ENCODE peak calls at places on chromosomes 1 and 21, in seven cellular contexts. V is CD4-positive, alpha-beta T cell; P is PC-3; W is fibroblast of villous mesenchyme; C is fibroblast of the aortic adventitia; Z is colonic mucosa; Y is cardiac muscle cell. D is an unnamed sample.

GRCh38 chr1:36464605-36465393 is 615 bp upstream of the MRPS15 start:
- DNase-seq in V (no peak), P (no peak), W (no peak), C (no peak), Z (no peak), Y (no peak), D (no peak)

GRCh38 chr1:154493276-154493675 is 8.7 kb upstream of the TDRD10 start:
- DNase-seq in V (no peak), P (no peak), W (no peak), C (no peak), Z (no peak), Y (no peak), D (no peak)

GRCh38 chr1:110505596-110505995 is 13.4 kb downstream of the KCNA10 start:
- DNase-seq in V (no peak), P (no peak), W (no peak), C (no peak), Z (no peak), Y (no peak), D (no peak)

GRCh38 chr1:156082111-156083091 is at the start of gene MEX3A:
- DNase-seq in V (peak), P (peak), W (peak), C (peak), Z (peak), Y (peak), D (peak)

GRCh38 chr21:15036189-15036588 is 28.6 kb downstream of the NRIP1 start:
- DNase-seq in V (no peak), P (no peak), W (no peak), C (no peak), Z (no peak), Y (no peak), D (no peak)

GRCh38 chr1:19559641-19560040 is 74.3 kb upstream of the CAPZB start:
- DNase-seq in V (no peak), P (peak), W (peak), C (peak), Z (no peak), Y (peak), D (no peak)

GRCh38 chr21:25342811-25343210 is 264.5 kb downstream of the MRPL39 start:
- DNase-seq in V (no peak), P (no peak), W (no peak), C (peak), Z (no peak), Y (peak), D (no peak)

GRCh38 chr1:151512801-151513625 is 1.8 kb downstream of the CGN start:
- DNase-seq in V (no peak), P (peak), W (no peak), C (no peak), Z (peak), Y (no peak), D (no peak)

GRCh38 chr1:157137773-157138219 is 399 bp downstream of the ETV3 start:
- DNase-seq in V (no peak), P (no peak), W (no peak), C (no peak), Z (no peak), Y (no peak), D (no peak)

GRCh38 chr1:7679159-7679872 is 91.8 kb upstream of the VAMP3 start:
- DNase-seq in V (no peak), P (no peak), W (no peak), C (no peak), Z (no peak), Y (no peak), D (no peak)

GRCh38 chr21:27480841-27481261 is 514.0 kb upstream of the ADAMTS5 start:
- DNase-seq in V (no peak), P (peak), W (peak), C (peak), Z (no peak), Y (peak), D (no peak)

GRCh38 chr1:37308571-37308960 is 165.8 kb upstream of the ZC3H12A start:
- DNase-seq in V (no peak), P (no peak), W (no peak), C (no peak), Z (no peak), Y (no peak), D (no peak)

GRCh38 chr1:234836786-234837185 is 226.8 kb upstream of the IRF2BP2 start:
- DNase-seq in V (no peak), P (no peak), W (no peak), C (no peak), Z (no peak), Y (no peak), D (no peak)

GRCh38 chr1:97041011-97041410 is 319.4 kb downstream of the PTBP2 start:
- DNase-seq in V (no peak), P (no peak), W (peak), C (no peak), Z (no peak), Y (no peak), D (no peak)

GRCh38 chr1:173478099-173478555 is 992 bp downstream of the PRDX6 start:
- DNase-seq in V (no peak), P (peak), W (peak), C (peak), Z (peak), Y (peak), D (no peak)

GRCh38 chr1:8776104-8776503 is 41.3 kb downstream of the RERE start:
- DNase-seq in V (no peak), P (no peak), W (no peak), C (no peak), Z (no peak), Y (no peak), D (no peak)

DNA sequence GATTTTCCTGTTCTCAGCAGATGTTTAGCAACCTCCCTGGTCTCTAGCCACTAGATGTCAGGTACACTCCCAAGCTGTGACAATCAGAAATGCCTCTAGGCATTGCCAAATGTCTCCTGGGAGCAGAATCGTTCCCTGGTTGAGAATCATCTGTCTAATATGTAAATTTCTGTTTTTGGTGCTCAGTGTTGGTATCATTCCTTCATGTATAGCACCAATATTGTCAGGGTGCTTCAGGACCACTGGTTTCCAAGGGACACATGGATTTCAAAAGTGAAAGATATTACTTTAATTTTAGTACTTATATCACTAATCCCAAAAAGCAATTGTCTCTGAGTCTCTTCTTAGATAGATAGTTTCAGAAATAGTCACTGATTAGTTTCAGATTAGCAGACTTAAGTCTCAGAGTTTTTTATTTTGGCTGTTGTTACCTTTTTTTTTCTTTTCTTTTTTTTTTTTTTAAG is 160.1 kb downstream of the PTPRC start:
- DNase-seq in V (no peak), P (peak), W (no peak), C (no peak), Z (no peak), Y (no peak), D (no peak)
- TF ChIP-seq CTCF in V (no peak), P (no peak), W (peak), C (no peak), Z (no peak), Y (no peak), D (peak)

DNA sequence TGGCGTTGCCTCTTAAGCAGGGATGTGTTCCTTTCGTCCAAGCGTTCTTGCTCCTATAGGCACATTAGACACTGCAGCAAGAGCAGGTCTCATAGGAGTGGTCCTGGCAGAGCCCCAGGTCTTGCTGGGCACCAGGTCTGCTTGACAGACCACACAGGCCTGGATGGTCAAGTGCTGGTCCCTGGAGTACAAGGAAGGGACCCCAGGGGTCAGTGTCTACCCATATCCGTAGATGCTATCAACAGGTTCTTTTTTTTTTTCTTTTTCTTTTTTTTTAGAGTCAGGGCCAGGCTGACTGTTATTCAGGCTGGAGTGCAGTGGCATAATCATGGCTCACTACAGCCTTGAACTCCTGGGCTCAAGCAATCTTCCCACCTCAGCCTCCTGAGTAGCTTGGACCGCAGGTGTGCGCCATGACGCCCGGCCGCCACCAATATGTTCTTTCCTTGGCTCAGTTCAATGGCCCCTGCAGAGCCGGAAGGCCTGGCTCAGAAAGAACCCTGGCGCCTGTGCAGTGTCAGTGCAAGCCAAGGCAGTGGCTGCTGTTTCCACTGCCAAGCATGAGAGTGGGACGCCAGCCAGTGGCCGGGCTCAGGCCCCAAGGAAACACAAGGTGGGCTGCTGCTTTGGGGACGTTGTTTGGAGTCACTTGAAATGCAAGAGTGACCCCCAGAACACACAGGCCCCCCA is 10.0 kb upstream of the TNFRSF8 start:
- DNase-seq in V (no peak), P (no peak), W (no peak), C (peak), Z (no peak), Y (peak), D (no peak)
- TF ChIP-seq CTCF in V (no peak), P (no peak), W (peak), C (peak), Z (no peak), Y (no peak), D (no peak)

GRCh38 chr1:6634278-6635052 is 9.8 kb downstream of the THAP3 start:
- DNase-seq in V (no peak), P (peak), W (peak), C (peak), Z (peak), Y (peak), D (peak)

GRCh38 chr1:6635161-6635909 is 10.7 kb downstream of the THAP3 start:
- DNase-seq in V (no peak), P (no peak), W (no peak), C (no peak), Z (no peak), Y (no peak), D (no peak)

GRCh38 chr1:6638226-6638625 is 13.6 kb downstream of the THAP3 start:
- DNase-seq in V (no peak), P (no peak), W (peak), C (peak), Z (peak), Y (peak), D (no peak)

GRCh38 chr1:6635910-6636760 is 11.5 kb downstream of the THAP3 start:
- DNase-seq in V (no peak), P (no peak), W (no peak), C (no peak), Z (no peak), Y (no peak), D (no peak)

GRCh38 chr1:6637770-6638169 is 13.1 kb downstream of the THAP3 start:
- DNase-seq in V (no peak), P (no peak), W (no peak), C (no peak), Z (no peak), Y (no peak), D (no peak)
- TF ChIP-seq CTCF in V (no peak), P (no peak), W (no peak), C (no peak), Z (no peak), Y (no peak), D (no peak)

DNA sequence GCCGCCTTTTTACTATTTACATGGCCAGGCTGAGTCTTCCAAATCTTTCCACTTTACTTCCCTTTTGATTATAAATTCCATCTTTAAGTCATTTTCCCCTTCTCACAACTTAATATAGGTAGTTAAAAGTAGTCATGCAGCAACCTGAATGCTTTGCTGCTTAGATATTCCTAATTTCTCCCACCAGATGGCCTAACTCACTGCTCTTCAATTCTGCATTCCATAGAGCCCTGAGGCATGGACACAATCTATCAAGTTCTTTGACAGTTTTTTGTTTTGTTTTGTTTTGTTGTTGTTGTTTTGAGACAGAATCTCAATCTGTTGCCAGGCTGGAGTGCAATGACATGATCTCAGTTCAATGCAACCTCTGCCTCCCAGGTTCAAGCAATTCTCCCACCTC is 21.7 kb upstream of the FAAH start:
- DNase-seq in V (no peak), P (no peak), W (peak), C (no peak), Z (no peak), Y (no peak), D (no peak)
- TF ChIP-seq CTCF in V (no peak), P (no peak), W (no peak), C (no peak), Z (no peak), Y (no peak), D (no peak)

GRCh38 chr1:214491468-214492120 is 59.8 kb downstream of the PTPN14 start:
- DNase-seq in V (no peak), P (no peak), W (no peak), C (no peak), Z (no peak), Y (no peak), D (no peak)
- TF ChIP-seq CTCF in V (no peak), P (no peak), W (no peak), C (no peak), Z (no peak), Y (no peak), D (no peak)

GRCh38 chr21:45640888-45641479 is 2.5 kb upstream of the PCBP3 start:
- DNase-seq in V (no peak), P (peak), W (peak), C (peak), Z (peak), Y (peak), D (no peak)
- TF ChIP-seq CTCF in V (no peak), P (no peak), W (peak), C (peak), Z (no peak), Y (peak), D (no peak)

GRCh38 chr1:184113251-184113650 is 61.7 kb downstream of the TSEN15 start:
- DNase-seq in V (no peak), P (no peak), W (peak), C (no peak), Z (no peak), Y (peak), D (no peak)

GRCh38 chr1:184112176-184112948 is 60.8 kb downstream of the TSEN15 start:
- DNase-seq in V (no peak), P (peak), W (no peak), C (no peak), Z (no peak), Y (no peak), D (no peak)

GRCh38 chr1:184116287-184116686 is 64.8 kb downstream of the TSEN15 start:
- DNase-seq in V (no peak), P (no peak), W (no peak), C (no peak), Z (no peak), Y (no peak), D (no peak)

GRCh38 chr1:184114818-184115398 is 63.4 kb downstream of the TSEN15 start:
- DNase-seq in V (no peak), P (no peak), W (no peak), C (no peak), Z (no peak), Y (no peak), D (no peak)

GRCh38 chr1:184110253-184111204 is 59.0 kb downstream of the TSEN15 start:
- DNase-seq in V (no peak), P (no peak), W (no peak), C (peak), Z (no peak), Y (no peak), D (no peak)
- TF ChIP-seq CTCF in V (no peak), P (no peak), W (no peak), C (peak), Z (no peak), Y (peak), D (no peak)